ENCODE peak calls at places on chromosomes 7 and 10, in five cellular contexts. One of them, this sample, is unnamed.

GRCh38 chr10:35424680-35425285 is 88.5 kb downstream of the CCNY start:
- DNase-seq in HepG2: no peak
- DNase-seq in SK-N-SH: no peak
- DNase-seq in K562: no peak
- DNase-seq in HEK293T: no peak
- DNase-seq in this sample: no peak

GRCh38 chr7:127819975-127820778 is 168.2 kb downstream of the SND1 start:
- DNase-seq in K562: peak
- DNase-seq in HepG2: peak
- DNase-seq in SK-N-SH: no peak
- DNase-seq in HEK293T: peak
- DNase-seq in this sample: peak

GRCh38 chr10:31745612-31746376 is 182.8 kb downstream of the ARHGAP12 start:
- DNase-seq in HEK293T: no peak
- DNase-seq in SK-N-SH: no peak
- DNase-seq in K562: no peak
- DNase-seq in HepG2: peak
- DNase-seq in this sample: no peak

GRCh38 chr10:86368987-86369386 is 2.4 kb upstream of the GRID1 start:
- DNase-seq in SK-N-SH: no peak
- DNase-seq in HepG2: no peak
- DNase-seq in K562: no peak
- DNase-seq in HEK293T: no peak
- DNase-seq in this sample: no peak

GRCh38 chr7:34740840-34741239 is 82.8 kb downstream of the NPSR1 start:
- DNase-seq in K562: no peak
- DNase-seq in SK-N-SH: no peak
- DNase-seq in HepG2: no peak
- DNase-seq in HEK293T: no peak
- DNase-seq in this sample: no peak

GRCh38 chr7:3028767-3029111 is 14.9 kb downstream of the CARD11 start:
- DNase-seq in SK-N-SH: peak
- DNase-seq in HEK293T: no peak
- DNase-seq in K562: no peak
- DNase-seq in HepG2: no peak
- DNase-seq in this sample: no peak

GRCh38 chr10:100810091-100810834 is 64.9 kb downstream of the PAX2 start:
- DNase-seq in HEK293T: no peak
- DNase-seq in SK-N-SH: no peak
- DNase-seq in K562: no peak
- DNase-seq in HepG2: no peak
- DNase-seq in this sample: no peak

GRCh38 chr7:114784756-114785155 is 137.1 kb upstream of the MDFIC start:
- DNase-seq in HepG2: no peak
- DNase-seq in HEK293T: no peak
- DNase-seq in SK-N-SH: no peak
- DNase-seq in K562: no peak
- DNase-seq in this sample: no peak

GRCh38 chr10:13815766-13816165 is 229.0 kb downstream of the PRPF18 start:
- DNase-seq in HepG2: no peak
- DNase-seq in SK-N-SH: no peak
- DNase-seq in K562: no peak
- DNase-seq in HEK293T: no peak
- DNase-seq in this sample: no peak

GRCh38 chr7:32453286-32454011 is 36.7 kb downstream of the LSM5 start:
- DNase-seq in HepG2: no peak
- DNase-seq in K562: no peak
- DNase-seq in SK-N-SH: no peak
- DNase-seq in HEK293T: no peak
- DNase-seq in this sample: no peak

GRCh38 chr10:107425844-107426553 is 261.5 kb upstream of the SORCS1 start:
- DNase-seq in HepG2: no peak
- DNase-seq in SK-N-SH: no peak
- DNase-seq in HEK293T: no peak
- DNase-seq in K562: no peak
- DNase-seq in this sample: no peak

GRCh38 chr10:70198696-70199466 is 28.6 kb upstream of the SAR1A start:
- DNase-seq in HepG2: no peak
- DNase-seq in HEK293T: no peak
- DNase-seq in SK-N-SH: no peak
- DNase-seq in K562: no peak
- DNase-seq in this sample: no peak

GRCh38 chr10:34313888-34314287 is 501.2 kb downstream of the PARD3 start:
- DNase-seq in K562: no peak
- DNase-seq in SK-N-SH: no peak
- DNase-seq in HEK293T: no peak
- DNase-seq in HepG2: no peak
- DNase-seq in this sample: no peak

GRCh38 chr7:142385528-142386340 is 127.9 kb upstream of the PRSS58 start:
- DNase-seq in HepG2: peak
- DNase-seq in SK-N-SH: peak
- DNase-seq in HEK293T: peak
- DNase-seq in K562: peak
- DNase-seq in this sample: peak

GRCh38 chr7:27252935-27253333 is 10.3 kb downstream of the EVX1 start:
- DNase-seq in SK-N-SH: peak
- DNase-seq in K562: no peak
- DNase-seq in HepG2: no peak
- DNase-seq in HEK293T: no peak
- DNase-seq in this sample: no peak

GRCh38 chr10:43903451-43903850 is 254.8 kb upstream of the ZNF32 start:
- DNase-seq in HEK293T: no peak
- DNase-seq in HepG2: no peak
- DNase-seq in K562: no peak
- DNase-seq in SK-N-SH: no peak
- DNase-seq in this sample: no peak

GRCh38 chr10:126945351-126946035 is 40.3 kb downstream of the DOCK1 start:
- DNase-seq in SK-N-SH: no peak
- DNase-seq in K562: no peak
- DNase-seq in HepG2: no peak
- DNase-seq in HEK293T: no peak
- DNase-seq in this sample: no peak

GRCh38 chr10:102413053-102413705 is 5.4 kb downstream of the PSD start:
- DNase-seq in HEK293T: no peak
- DNase-seq in SK-N-SH: peak
- DNase-seq in HepG2: no peak
- DNase-seq in K562: peak
- DNase-seq in this sample: no peak

GRCh38 chr7:112898432-112899290 is 108.5 kb upstream of the TMEM168 start:
- DNase-seq in HEK293T: peak
- DNase-seq in HepG2: peak
- DNase-seq in K562: peak
- DNase-seq in SK-N-SH: peak
- DNase-seq in this sample: peak

GRCh38 chr10:110864662-110865140 is 7.0 kb upstream of the PDCD4 start:
- DNase-seq in K562: no peak
- DNase-seq in HepG2: no peak
- DNase-seq in HEK293T: no peak
- DNase-seq in SK-N-SH: no peak
- DNase-seq in this sample: peak

GRCh38 chr10:60282771-60283353 is 106.8 kb downstream of the ANK3 start:
- DNase-seq in K562: no peak
- DNase-seq in SK-N-SH: no peak
- DNase-seq in HepG2: peak
- DNase-seq in HEK293T: no peak
- DNase-seq in this sample: no peak

GRCh38 chr10:35752469-35753450 is 110.7 kb upstream of the FZD8 start:
- DNase-seq in K562: no peak
- DNase-seq in SK-N-SH: no peak
- DNase-seq in HEK293T: no peak
- DNase-seq in HepG2: no peak
- DNase-seq in this sample: no peak

GRCh38 chr10:11602919-11603523 is 8.4 kb downstream of the USP6NL start:
- DNase-seq in HEK293T: no peak
- DNase-seq in SK-N-SH: no peak
- DNase-seq in HepG2: peak
- DNase-seq in K562: no peak
- DNase-seq in this sample: peak

GRCh38 chr10:80924063-80924952 is 386.6 kb downstream of the SH2D4B start:
- DNase-seq in HEK293T: peak
- DNase-seq in SK-N-SH: peak
- DNase-seq in HepG2: peak
- DNase-seq in K562: peak
- DNase-seq in this sample: no peak
- TF ChIP-seq FOXM1 in HEK293T: no peak
- TF ChIP-seq FOXM1 in SK-N-SH: no peak
- TF ChIP-seq FOXM1 in HepG2: no peak
- TF ChIP-seq FOXM1 in K562: no peak
- TF ChIP-seq FOXM1 in this sample: no peak

DNA sequence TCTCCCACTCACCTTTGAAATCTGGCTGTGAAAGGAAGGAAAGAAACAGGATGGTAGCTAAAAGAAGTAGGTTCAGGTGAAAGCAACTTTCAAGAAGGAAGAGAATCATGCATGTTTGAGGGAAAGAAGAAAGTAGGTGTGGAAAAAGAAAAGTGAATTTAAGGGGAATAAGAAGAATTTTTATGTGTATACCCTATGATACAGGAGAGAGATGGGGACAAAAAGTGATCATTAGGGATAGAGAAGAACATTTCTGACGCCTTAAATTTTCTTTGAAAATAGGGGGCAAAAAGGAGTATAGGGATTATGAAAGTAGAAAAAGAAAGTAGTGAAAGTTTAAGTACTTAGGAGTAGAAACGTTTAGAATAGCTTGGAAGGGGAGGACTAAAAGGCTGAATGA is 15.2 kb downstream of the KRIT1 start:
- DNase-seq in K562: no peak
- DNase-seq in SK-N-SH: no peak
- DNase-seq in HepG2: no peak
- DNase-seq in HEK293T: no peak
- DNase-seq in this sample: no peak
- TF ChIP-seq FOXM1 in K562: no peak
- TF ChIP-seq FOXM1 in SK-N-SH: no peak
- TF ChIP-seq FOXM1 in HepG2: no peak
- TF ChIP-seq FOXM1 in HEK293T: no peak
- TF ChIP-seq FOXM1 in this sample: no peak

GRCh38 chr10:46277840-46278239 is 9.0 kb upstream of the ANTXRL start:
- DNase-seq in HEK293T: no peak
- DNase-seq in K562: no peak
- DNase-seq in HepG2: no peak
- DNase-seq in SK-N-SH: no peak
- DNase-seq in this sample: no peak
- TF ChIP-seq FOXM1 in HEK293T: no peak
- TF ChIP-seq FOXM1 in K562: no peak
- TF ChIP-seq FOXM1 in HepG2: no peak
- TF ChIP-seq FOXM1 in SK-N-SH: no peak
- TF ChIP-seq FOXM1 in this sample: no peak

DNA sequence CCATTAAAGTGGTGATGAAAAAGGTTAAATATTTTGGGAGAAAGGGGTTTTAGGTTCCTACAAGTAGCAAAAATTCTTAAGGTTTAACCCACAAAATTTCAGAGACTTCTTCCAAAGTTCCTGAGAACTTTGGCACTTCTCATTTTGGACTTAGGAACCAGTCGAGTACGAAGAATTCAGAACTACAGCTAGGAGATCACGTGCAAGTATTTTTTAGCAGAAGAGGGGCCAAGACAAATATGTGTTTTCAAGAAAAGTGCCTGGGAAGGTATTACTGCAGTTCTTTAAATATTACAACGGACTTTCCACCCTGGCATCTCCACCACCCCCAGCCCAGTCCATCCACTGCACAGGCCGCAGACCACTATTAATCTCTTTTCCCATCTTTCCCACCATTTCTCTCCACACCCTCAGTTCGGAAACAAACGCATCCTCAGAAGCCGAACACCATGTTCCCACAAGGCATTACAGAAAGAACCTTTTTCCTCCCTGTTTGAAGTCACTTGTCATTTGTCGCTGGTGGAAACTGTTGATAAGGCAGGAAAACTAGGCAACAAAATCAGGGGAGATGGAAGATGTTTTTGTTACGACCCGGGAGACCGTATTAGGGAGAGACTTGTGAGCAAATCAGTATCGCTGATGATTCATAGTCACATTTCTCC is 7.1 kb downstream of the INHBA start:
- DNase-seq in K562: no peak
- DNase-seq in SK-N-SH: no peak
- DNase-seq in HepG2: no peak
- DNase-seq in HEK293T: no peak
- DNase-seq in this sample: no peak
- TF ChIP-seq FOXM1 in K562: no peak
- TF ChIP-seq FOXM1 in SK-N-SH: no peak
- TF ChIP-seq FOXM1 in HepG2: no peak
- TF ChIP-seq FOXM1 in HEK293T: no peak
- TF ChIP-seq FOXM1 in this sample: no peak

DNA sequence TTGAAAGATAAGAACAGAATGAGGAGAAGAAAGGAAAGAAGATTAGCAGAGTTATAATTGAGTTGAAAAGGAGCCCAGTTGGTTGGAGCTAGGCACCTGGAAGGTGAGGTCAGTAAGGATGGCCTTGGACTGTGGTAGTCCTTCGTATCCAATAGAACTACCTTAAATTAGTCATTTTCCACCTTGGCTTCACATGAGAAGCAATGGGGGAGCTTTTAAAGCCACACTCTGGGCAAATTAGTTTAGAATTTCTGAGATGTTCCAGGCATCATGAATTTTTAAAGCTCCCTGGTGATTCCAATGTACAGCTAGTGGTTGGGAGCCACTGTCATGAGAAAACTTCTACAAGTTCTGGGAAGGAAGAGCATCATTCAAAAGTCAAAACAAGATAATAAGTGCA is 27.3 kb upstream of the CYP3A5 start:
- DNase-seq in K562: no peak
- DNase-seq in HEK293T: no peak
- DNase-seq in HepG2: no peak
- DNase-seq in SK-N-SH: no peak
- DNase-seq in this sample: no peak
- TF ChIP-seq FOXM1 in K562: no peak
- TF ChIP-seq FOXM1 in HEK293T: no peak
- TF ChIP-seq FOXM1 in HepG2: no peak
- TF ChIP-seq FOXM1 in SK-N-SH: no peak
- TF ChIP-seq FOXM1 in this sample: no peak